ENCODE peak calls at places on chromosomes 12 and 14, in eight cellular contexts. G is cardiac muscle cell; M is activated naive CD8-positive, alpha-beta T cell treated with anti-CD3 and anti-CD28 coated beads, Interleukin-2, amount 10 ng/mL, durations not matched to agents 7 days and 5 days; L is HFFc6; I is fibroblast of lung; O is NCI-H510A treated with DMSO at 0.1 percent for 48 hours; C is MCF 10A; U is G401. R is an unnamed sample.
A peak's percentile ranks its signal among the peaks of the same experiment; 100 is the strongest.

GRCh38 chr12:131122631-131123030 is 168.9 kb downstream of the ADGRD1 start:
- DNase-seq in G (no peak), M (no peak), L (no peak), I (no peak), O (no peak), C (no peak), U (no peak), R (no peak)

GRCh38 chr12:115191342-115191741 is 507.4 kb upstream of the TBX3 start:
- DNase-seq in G (no peak), M (no peak), L (no peak), I (no peak), O (no peak), C (peak; percentile 5), U (no peak), R (no peak)

GRCh38 chr14:53306267-53306721 is 153.2 kb upstream of the DDHD1 start:
- DNase-seq in G (peak; percentile 59), M (peak; percentile 38), L (peak; percentile 33), I (peak; percentile 88), O (peak; percentile 48), C (peak; percentile 66), U (peak; percentile 85), R (peak; percentile 85)

GRCh38 chr12:104611671-104612070 is 154.9 kb downstream of the CHST11 start:
- DNase-seq in G (no peak), M (no peak), L (no peak), I (no peak), O (no peak), C (no peak), U (no peak), R (no peak)

GRCh38 chr12:79424109-79424721 is 266.5 kb downstream of the PAWR start:
- DNase-seq in G (no peak), M (no peak), L (peak; percentile 96), I (peak; percentile 97), O (no peak), C (peak; percentile 49), U (peak; percentile 74), R (peak; percentile 68)

GRCh38 chr12:46921048-46921753 is 95.4 kb upstream of the SLC38A4 start:
- DNase-seq in G (no peak), M (no peak), L (peak; percentile 55), I (peak; percentile 82), O (no peak), C (peak; percentile 54), U (no peak), R (no peak)

GRCh38 chr14:22105643-22106042 is 432.0 kb upstream of the OR4E1 start:
- DNase-seq in G (no peak), M (no peak), L (no peak), I (no peak), O (no peak), C (no peak), U (no peak), R (no peak)

GRCh38 chr12:50103767-50104321 is at the start of gene GPD1:
- DNase-seq in G (peak; percentile 75), M (no peak), L (no peak), I (peak; percentile 53), O (peak; percentile 88), C (peak; percentile 67), U (peak; percentile 86), R (peak; percentile 79)

GRCh38 chr12:51941011-51941561 is 10.4 kb upstream of the ACVR1B start:
- DNase-seq in G (peak; percentile 64), M (no peak), L (peak; percentile 16), I (no peak), O (peak; percentile 69), C (no peak), U (no peak), R (no peak)

GRCh38 chr14:38721822-38722431 is 381.1 kb downstream of the SEC23A start:
- DNase-seq in G (peak; percentile 68), M (peak; percentile 32), L (peak; percentile 48), I (peak; percentile 34), O (no peak), C (peak; percentile 72), U (peak; percentile 34), R (peak; percentile 40)